ENCODE peak calls at places on chromosomes 6 and 20, in eight cellular contexts. R, U, C, P, Q, I, G and A are unnamed samples.

GRCh38 chr20:34528921-34529297 is 12.7 kb downstream of the DYNLRB1 start:
- DNase-seq in P (no peak), U (no peak), I (no peak), R (no peak), G (no peak), C (no peak), Q (no peak), A (no peak)

GRCh38 chr20:46122071-46122470 is 4.0 kb downstream of the CD40 start:
- DNase-seq in C (peak), I (no peak), R (no peak), U (peak), Q (peak), G (peak), P (peak), A (no peak)

GRCh38 chr20:63230800-63231268 is 4.9 kb upstream of the BIRC7 start:
- DNase-seq in R (peak), P (peak), I (peak), U (peak), C (peak), Q (no peak), G (peak), A (no peak)

GRCh38 chr20:34292496-34292895 is 10.7 kb downstream of the AHCY start:
- DNase-seq in R (no peak), U (no peak), Q (no peak), C (no peak), G (no peak), I (no peak), P (no peak), A (no peak)

GRCh38 chr6:72850469-72850868 is 228.6 kb downstream of the KCNQ5 start:
- DNase-seq in Q (no peak), C (no peak), P (no peak), I (no peak), R (no peak), G (no peak), U (no peak), A (no peak)

GRCh38 chr6:21731411-21732031 is 138.0 kb downstream of the SOX4 start:
- DNase-seq in Q (peak), C (peak), R (no peak), P (peak), I (no peak), U (peak), G (peak), A (no peak)

GRCh38 chr6:110949679-110950285 is 8.7 kb upstream of the GTF3C6 start:
- DNase-seq in U (no peak), C (peak), Q (peak), R (peak), I (peak), P (peak), G (peak), A (no peak)

GRCh38 chr20:3203315-3204123 is 963 bp downstream of the DDRGK1 start:
- DNase-seq in I (peak), Q (no peak), G (peak), U (peak), P (no peak), C (peak), R (peak), A (no peak)

GRCh38 chr6:122657601-122658000 is 47.4 kb downstream of the PKIB start:
- DNase-seq in I (no peak), C (peak), G (peak), R (no peak), U (no peak), Q (peak), P (peak), A (no peak)

GRCh38 chr20:3646067-3646440 is 17.1 kb downstream of the GFRA4 start:
- DNase-seq in P (peak), Q (no peak), U (no peak), R (no peak), G (peak), C (no peak), I (no peak), A (no peak)

GRCh38 chr6:2220154-2220553 is 25.3 kb downstream of the GMDS start:
- DNase-seq in I (no peak), G (no peak), C (no peak), P (no peak), U (no peak), Q (no peak), R (no peak), A (no peak)

GRCh38 chr20:17667445-17667844 is 14.6 kb downstream of the RRBP1 start:
- DNase-seq in G (no peak), R (no peak), C (no peak), Q (no peak), P (no peak), I (no peak), U (no peak), A (no peak)

GRCh38 chr20:13261460-13262301 is 40.6 kb downstream of the ISM1 start:
- DNase-seq in Q (no peak), G (peak), I (peak), R (peak), P (peak), C (peak), U (peak), A (no peak)

GRCh38 chr6:116883005-116883404 is 6.0 kb downstream of the RFX6 start:
- DNase-seq in G (peak), R (no peak), Q (no peak), U (no peak), I (no peak), C (no peak), P (no peak), A (no peak)

GRCh38 chr20:13284830-13285229 is 63.8 kb downstream of the ISM1 start:
- DNase-seq in P (no peak), C (no peak), R (no peak), U (no peak), G (no peak), I (no peak), Q (no peak), A (no peak)

GRCh38 chr6:159298840-159299239 is 129.6 kb downstream of the FNDC1 start:
- DNase-seq in P (no peak), I (no peak), G (no peak), U (no peak), Q (no peak), C (no peak), R (no peak), A (no peak)

GRCh38 chr6:5785235-5785634 is 221.5 kb downstream of the NRN1 start:
- DNase-seq in Q (no peak), I (no peak), U (no peak), G (no peak), R (no peak), P (no peak), C (no peak), A (no peak)

GRCh38 chr20:19943021-19943659 is 74.0 kb upstream of the NAA20 start:
- DNase-seq in U (no peak), P (no peak), C (no peak), R (no peak), G (no peak), I (no peak), Q (no peak), A (no peak)

DNA sequence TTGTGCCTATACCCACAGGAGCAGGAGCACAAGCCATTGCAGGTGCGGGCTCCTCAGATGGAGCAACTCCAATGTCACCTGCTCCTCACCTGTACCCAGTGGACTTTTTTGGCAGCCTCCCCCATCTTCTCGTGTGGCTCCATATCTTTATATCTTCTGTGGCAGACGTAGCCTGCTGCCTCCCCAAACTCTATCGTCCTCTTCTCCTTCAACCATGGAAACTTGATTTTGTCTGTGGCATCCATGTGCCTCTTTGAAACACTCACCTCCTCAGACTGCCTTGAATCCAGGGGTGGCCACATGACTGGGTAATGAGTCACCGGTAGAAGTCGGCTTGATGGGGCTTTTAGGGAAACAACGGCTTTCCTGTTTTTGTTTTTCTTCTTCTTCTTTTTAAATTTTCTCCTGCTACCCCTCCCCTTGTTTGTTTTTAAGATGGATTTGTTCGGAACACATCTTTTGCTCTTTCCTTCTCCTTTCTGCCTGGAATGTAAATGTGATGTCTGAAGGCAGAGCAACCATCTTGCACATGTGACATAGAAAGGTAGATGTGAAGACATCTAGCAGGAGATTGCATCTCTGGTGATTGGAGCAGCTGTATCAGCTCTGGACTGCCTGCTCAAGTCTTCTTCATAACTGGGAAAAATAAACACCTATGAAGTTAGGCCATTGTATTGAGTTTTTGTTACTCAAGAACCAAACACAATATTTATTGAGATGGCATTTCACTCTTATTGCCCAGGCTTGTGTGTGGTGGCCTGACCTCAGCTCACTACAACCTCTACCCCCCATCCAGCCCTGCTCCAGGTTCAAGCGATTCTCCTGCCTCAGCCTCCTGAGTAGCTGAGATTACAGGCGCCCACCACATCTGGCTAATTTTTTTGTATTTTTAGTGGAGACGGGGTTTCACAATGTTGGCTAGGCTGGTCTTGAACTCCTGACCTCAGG is 69.9 kb upstream of the DDR1 start:
- DNase-seq in P (peak), G (peak), C (peak), Q (peak), R (no peak), I (no peak), U (no peak), A (no peak)
- H3K27ac ChIP-seq in P (peak), G (peak), C (peak), Q (peak), R (no peak), I (no peak), U (no peak), A (peak)

GRCh38 chr6:156189195-156189594 is 588.0 kb upstream of the ARID1B start:
- DNase-seq in R (no peak), I (peak), U (no peak), Q (no peak), G (no peak), P (no peak), C (no peak), A (no peak)
- H2AFZ ChIP-seq in R (no peak), I (no peak), U (no peak), Q (no peak), G (no peak), P (no peak), C (no peak), A (no peak)

DNA sequence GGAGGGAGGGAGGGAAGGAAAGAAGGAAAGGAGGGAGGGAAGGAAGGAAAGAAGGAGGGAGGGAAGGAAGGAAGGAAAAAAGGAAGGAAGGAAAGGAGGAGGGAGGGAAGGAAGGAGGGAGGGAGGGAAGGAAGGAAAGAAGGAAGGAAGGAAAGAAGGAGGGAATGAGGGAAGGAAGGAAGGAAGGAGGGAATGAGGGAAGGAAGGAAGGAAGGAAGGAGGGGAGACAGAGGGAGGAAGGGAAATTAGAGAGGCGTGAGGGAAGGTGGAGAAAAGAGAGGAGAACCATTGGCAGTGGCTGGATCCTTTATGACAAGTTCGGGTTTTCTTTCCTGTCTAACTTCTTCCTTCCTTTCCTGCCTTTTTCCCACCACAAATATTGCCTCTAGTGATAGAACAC is 22.3 kb upstream of the SUPT3H start:
- DNase-seq in U (no peak), Q (no peak), C (no peak), R (no peak), I (no peak), P (no peak), G (no peak), A (no peak)
- H3K27ac ChIP-seq in U (no peak), Q (no peak), C (no peak), R (no peak), I (no peak), P (no peak), G (no peak), A (no peak)

GRCh38 chr6:155162682-155163081 is 101.1 kb upstream of the CLDN20 start:
- DNase-seq in Q (peak), P (peak), R (no peak), G (peak), I (no peak), U (no peak), C (peak), A (no peak)
- H2AFZ ChIP-seq in Q (no peak), P (no peak), R (no peak), G (no peak), I (no peak), U (no peak), C (no peak), A (no peak)